ENCODE peak calls at places on chromosomes 2 and 18, in five cellular contexts. One of them, this sample, is unnamed.
A peak's percentile ranks its signal among the peaks of the same experiment; 100 is the strongest.

GRCh38 chr2:98216611-98217010 is 129.6 kb downstream of the VWA3B start:
- DNase-seq in IMR-90: no peak
- DNase-seq in A673: no peak
- DNase-seq in neuronal stem cell: no peak
- DNase-seq in PC-3: peak; percentile 41
- DNase-seq in this sample: no peak

GRCh38 chr2:22788749-22789148 is 596.2 kb upstream of the KLHL29 start:
- DNase-seq in A673: no peak
- DNase-seq in PC-3: no peak
- DNase-seq in IMR-90: no peak
- DNase-seq in neuronal stem cell: no peak
- DNase-seq in this sample: peak; percentile 3

GRCh38 chr18:50105027-50105426 is 89.9 kb downstream of the MYO5B start:
- DNase-seq in neuronal stem cell: no peak
- DNase-seq in A673: no peak
- DNase-seq in IMR-90: no peak
- DNase-seq in PC-3: no peak
- DNase-seq in this sample: no peak

GRCh38 chr2:188132385-188132784 is 159.3 kb upstream of the GULP1 start:
- DNase-seq in IMR-90: no peak
- DNase-seq in A673: no peak
- DNase-seq in PC-3: no peak
- DNase-seq in neuronal stem cell: no peak
- DNase-seq in this sample: no peak

GRCh38 chr2:240601831-240602160 is 15.3 kb downstream of the CAPN10 start:
- DNase-seq in PC-3: no peak
- DNase-seq in A673: no peak
- DNase-seq in neuronal stem cell: no peak
- DNase-seq in IMR-90: no peak
- DNase-seq in this sample: no peak

GRCh38 chr18:21865043-21865442 is 124.5 kb downstream of the MIB1 start:
- DNase-seq in A673: no peak
- DNase-seq in PC-3: no peak
- DNase-seq in neuronal stem cell: no peak
- DNase-seq in IMR-90: peak; percentile 21
- DNase-seq in this sample: no peak

GRCh38 chr2:168354499-168354898 is 101.6 kb upstream of the CERS6 start:
- DNase-seq in PC-3: no peak
- DNase-seq in A673: peak; percentile 24
- DNase-seq in IMR-90: no peak
- DNase-seq in neuronal stem cell: no peak
- DNase-seq in this sample: no peak

GRCh38 chr2:27212626-27213471 is 781 bp upstream of the SLC5A6 start:
- DNase-seq in neuronal stem cell: no peak
- DNase-seq in A673: peak; percentile 62
- DNase-seq in PC-3: peak; percentile 37
- DNase-seq in IMR-90: peak; percentile 76
- DNase-seq in this sample: peak; percentile 60

GRCh38 chr2:175766880-175767279 is 235.2 kb downstream of the LNPK start:
- DNase-seq in A673: no peak
- DNase-seq in IMR-90: peak; percentile 54
- DNase-seq in neuronal stem cell: no peak
- DNase-seq in PC-3: peak; percentile 5
- DNase-seq in this sample: no peak

GRCh38 chr2:43340066-43340465 is 113.7 kb upstream of the ZFP36L2 start:
- DNase-seq in PC-3: peak; percentile 51
- DNase-seq in A673: no peak
- DNase-seq in IMR-90: peak; percentile 78
- DNase-seq in neuronal stem cell: no peak
- DNase-seq in this sample: no peak

GRCh38 chr2:204012081-204012653 is 75.6 kb downstream of the ICOS start:
- DNase-seq in IMR-90: no peak
- DNase-seq in A673: no peak
- DNase-seq in PC-3: peak; percentile 89
- DNase-seq in neuronal stem cell: no peak
- DNase-seq in this sample: no peak

GRCh38 chr2:239991689-239992314 is 33.3 kb downstream of the NDUFA10 start:
- DNase-seq in A673: peak; percentile 62
- DNase-seq in IMR-90: peak; percentile 68
- DNase-seq in neuronal stem cell: peak; percentile 32
- DNase-seq in PC-3: peak; percentile 65
- DNase-seq in this sample: peak; percentile 62

GRCh38 chr2:26735096-26735495 is 29.0 kb upstream of the SLC35F6 start:
- DNase-seq in PC-3: peak; percentile 55
- DNase-seq in IMR-90: peak; percentile 96
- DNase-seq in neuronal stem cell: no peak
- DNase-seq in A673: no peak
- DNase-seq in this sample: no peak

GRCh38 chr2:26273501-26273900 is 28.8 kb downstream of the HADHB start:
- DNase-seq in neuronal stem cell: no peak
- DNase-seq in IMR-90: peak; percentile 17
- DNase-seq in A673: peak; percentile 4
- DNase-seq in PC-3: no peak
- DNase-seq in this sample: no peak

GRCh38 chr2:216633616-216634316 is 546 bp downstream of the IGFBP2 start:
- DNase-seq in neuronal stem cell: no peak
- DNase-seq in PC-3: peak; percentile 25
- DNase-seq in A673: peak; percentile 54
- DNase-seq in IMR-90: no peak
- DNase-seq in this sample: peak; percentile 72

GRCh38 chr18:36183987-36184386 is 3.3 kb upstream of the MOCOS start:
- DNase-seq in A673: no peak
- DNase-seq in neuronal stem cell: no peak
- DNase-seq in PC-3: no peak
- DNase-seq in IMR-90: no peak
- DNase-seq in this sample: no peak

GRCh38 chr18:36187138-36187825 is at the start of gene MOCOS:
- DNase-seq in IMR-90: peak; percentile 42
- DNase-seq in A673: peak; percentile 29
- DNase-seq in neuronal stem cell: peak; percentile 61
- DNase-seq in PC-3: peak; percentile 55
- DNase-seq in this sample: peak; percentile 97

GRCh38 chr18:36186461-36187137 is 698 bp upstream of the MOCOS start:
- DNase-seq in A673: no peak
- DNase-seq in neuronal stem cell: no peak
- DNase-seq in IMR-90: no peak
- DNase-seq in PC-3: peak; percentile 13
- DNase-seq in this sample: peak; percentile 77

GRCh38 chr18:36185157-36185556 is 2.1 kb upstream of the MOCOS start:
- DNase-seq in A673: no peak
- DNase-seq in PC-3: no peak
- DNase-seq in IMR-90: no peak
- DNase-seq in neuronal stem cell: no peak
- DNase-seq in this sample: no peak

DNA sequence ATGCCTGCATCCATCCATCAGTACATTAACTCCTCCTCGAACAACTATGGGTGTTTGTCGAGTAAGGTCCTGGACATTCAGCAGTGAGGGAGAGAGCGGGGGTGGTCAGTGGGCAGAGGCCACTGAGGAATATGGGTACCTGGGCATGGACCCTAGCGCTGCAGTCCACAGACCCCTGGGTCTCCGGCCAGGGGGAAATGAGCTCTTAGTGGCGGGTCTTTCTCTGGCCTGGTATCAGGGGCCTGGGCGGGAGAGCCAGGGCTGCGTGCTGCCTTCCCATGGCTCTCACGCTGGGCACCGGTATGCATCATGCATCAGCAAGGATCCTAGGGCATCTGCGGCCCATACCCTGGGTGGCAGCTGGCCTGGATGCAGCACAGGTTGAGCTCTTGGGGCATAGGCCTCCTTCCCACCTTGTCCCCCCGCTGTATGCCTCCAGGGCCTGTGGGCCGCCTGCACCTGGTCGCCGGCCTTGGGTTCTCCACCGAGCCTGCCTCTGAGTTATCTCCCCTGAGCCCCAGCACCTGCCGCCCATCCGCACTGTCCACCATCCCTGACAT is 1.3 kb upstream of the MOCOS start:
- DNase-seq in neuronal stem cell: no peak
- DNase-seq in A673: no peak
- DNase-seq in PC-3: no peak
- DNase-seq in IMR-90: no peak
- DNase-seq in this sample: no peak
- H3K4me3 ChIP-seq in neuronal stem cell: no peak overlapping the region
- H3K4me3 ChIP-seq in A673: no peak overlapping the region
- H3K4me3 ChIP-seq in PC-3: no peak overlapping the region
- H3K4me3 ChIP-seq in IMR-90: peak overlapping the region; percentile 91
- H3K4me3 ChIP-seq in this sample: peak overlapping the region; percentile 73

GRCh38 chr18:74517236-74517630 is 17.1 kb upstream of the CNDP1 start:
- DNase-seq in PC-3: no peak
- DNase-seq in neuronal stem cell: no peak
- DNase-seq in A673: no peak
- DNase-seq in IMR-90: no peak
- DNase-seq in this sample: no peak
- H3K36me3 ChIP-seq in PC-3: peaks cover 3% of the 10 kb centered on the region
- H3K36me3 ChIP-seq in neuronal stem cell: peaks cover 87% of the 10 kb centered on the region
- H3K36me3 ChIP-seq in A673: no peaks in the 10 kb centered on the region
- H3K36me3 ChIP-seq in IMR-90: peaks cover 57% of the 10 kb centered on the region
- H3K36me3 ChIP-seq in this sample: peaks cover 46% of the 10 kb centered on the region

GRCh38 chr2:144521702-144522101 is 1.8 kb upstream of the ZEB2 start:
- DNase-seq in A673: peak; percentile 17
- DNase-seq in PC-3: no peak
- DNase-seq in IMR-90: no peak
- DNase-seq in neuronal stem cell: no peak
- DNase-seq in this sample: no peak
- H3K27me3 ChIP-seq in A673: no peaks in the 10 kb centered on the region
- H3K27me3 ChIP-seq in PC-3: peaks cover 42% of the 10 kb centered on the region
- H3K27me3 ChIP-seq in IMR-90: no peaks in the 10 kb centered on the region
- H3K27me3 ChIP-seq in neuronal stem cell: no peaks in the 10 kb centered on the region
- H3K27me3 ChIP-seq in this sample: peaks cover 53% of the 10 kb centered on the region

DNA sequence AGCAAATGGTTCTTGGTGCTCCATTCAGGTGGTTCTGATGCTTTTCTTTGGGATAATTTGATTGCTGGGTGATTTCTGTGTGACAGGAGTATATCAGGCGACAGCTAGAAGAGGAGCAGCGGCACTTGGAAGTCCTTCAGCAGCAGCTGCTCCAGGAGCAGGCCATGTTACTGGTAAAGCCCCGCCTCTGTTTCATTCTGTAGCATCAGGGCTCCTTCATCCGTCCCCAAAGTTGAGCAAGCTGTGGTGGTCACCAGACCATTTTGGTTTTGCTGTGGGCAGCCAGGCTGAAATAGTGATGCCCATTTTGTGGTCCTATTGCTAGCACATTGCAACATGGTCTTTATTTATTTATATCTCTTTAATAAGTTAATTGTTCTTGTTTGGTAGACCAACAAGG is 132.8 kb upstream of the IL1R2 start:
- DNase-seq in A673: no peak
- DNase-seq in PC-3: no peak
- DNase-seq in IMR-90: no peak
- DNase-seq in neuronal stem cell: no peak
- DNase-seq in this sample: no peak
- H3K4me3 ChIP-seq in A673: no peak overlapping the region
- H3K4me3 ChIP-seq in PC-3: peak overlapping the region; percentile 4
- H3K4me3 ChIP-seq in IMR-90: no peak overlapping the region
- H3K4me3 ChIP-seq in neuronal stem cell: no peak overlapping the region
- H3K4me3 ChIP-seq in this sample: no peak overlapping the region

GRCh38 chr2:235608200-235608591 is 114.4 kb downstream of the AGAP1 start:
- DNase-seq in A673: no peak
- DNase-seq in neuronal stem cell: no peak
- DNase-seq in PC-3: no peak
- DNase-seq in IMR-90: no peak
- DNase-seq in this sample: no peak
- H3K36me3 ChIP-seq in A673: no peaks in the 10 kb centered on the region
- H3K36me3 ChIP-seq in neuronal stem cell: no peaks in the 10 kb centered on the region
- H3K36me3 ChIP-seq in PC-3: no peaks in the 10 kb centered on the region
- H3K36me3 ChIP-seq in IMR-90: no peaks in the 10 kb centered on the region
- H3K36me3 ChIP-seq in this sample: no peaks in the 10 kb centered on the region

GRCh38 chr18:26652501-26652900 is 104.1 kb upstream of the KCTD1 start:
- DNase-seq in IMR-90: no peak
- DNase-seq in A673: no peak
- DNase-seq in neuronal stem cell: no peak
- DNase-seq in PC-3: no peak
- DNase-seq in this sample: no peak
- H3K27me3 ChIP-seq in IMR-90: peaks cover 32% of the 10 kb centered on the region
- H3K27me3 ChIP-seq in A673: peaks cover 73% of the 10 kb centered on the region
- H3K27me3 ChIP-seq in neuronal stem cell: no peaks in the 10 kb centered on the region
- H3K27me3 ChIP-seq in PC-3: peaks cover 13% of the 10 kb centered on the region
- H3K27me3 ChIP-seq in this sample: peaks cover 14% of the 10 kb centered on the region

GRCh38 chr2:46329803-46330775 is 32.9 kb downstream of the EPAS1 start:
- DNase-seq in IMR-90: peak; percentile 95
- DNase-seq in PC-3: peak; percentile 81
- DNase-seq in neuronal stem cell: no peak
- DNase-seq in A673: no peak
- DNase-seq in this sample: no peak
- H3K4me3 ChIP-seq in IMR-90: no peak overlapping the region
- H3K4me3 ChIP-seq in PC-3: no peak overlapping the region
- H3K4me3 ChIP-seq in neuronal stem cell: no peak overlapping the region
- H3K4me3 ChIP-seq in A673: no peak overlapping the region
- H3K4me3 ChIP-seq in this sample: no peak overlapping the region